ENCODE peak calls at places on chromosomes 7 and 10, in five cellular contexts. L, S, A, O and Z are unnamed samples.

GRCh38 chr10:32548208-32548607 is 102.3 kb downstream of the CCDC7 start:
- DNase-seq in S (no peak), L (no peak), O (no peak), A (no peak), Z (no peak)

GRCh38 chr10:46545861-46546590 is 10.4 kb downstream of the GPRIN2 start:
- DNase-seq in A (no peak), O (no peak), S (no peak), L (peak), Z (no peak)

GRCh38 chr10:22667093-22667480 is 47.3 kb downstream of the PIP4K2A start:
- DNase-seq in L (no peak), S (no peak), O (no peak), A (no peak), Z (no peak)

GRCh38 chr10:59997807-59998525 is 91.6 kb upstream of the CCDC6 start:
- DNase-seq in A (no peak), S (peak), L (no peak), O (no peak), Z (no peak)

GRCh38 chr10:79159785-79160184 is 91.0 kb downstream of the ZMIZ1 start:
- DNase-seq in O (no peak), L (no peak), S (peak), A (peak), Z (no peak)

GRCh38 chr10:131398166-131398565 is 86.6 kb upstream of the TCERG1L start:
- DNase-seq in S (no peak), O (no peak), A (no peak), L (no peak), Z (no peak)

GRCh38 chr10:15347205-15347604 is 23.9 kb downstream of the FAM171A1 start:
- DNase-seq in S (no peak), L (no peak), A (peak), O (no peak), Z (no peak)

GRCh38 chr7:54933610-54934009 is 85.2 kb upstream of the EGFR start:
- DNase-seq in O (no peak), L (no peak), S (no peak), A (no peak), Z (no peak)

GRCh38 chr7:121480566-121481335 is 84.6 kb upstream of the FAM3C start:
- DNase-seq in A (no peak), L (no peak), S (no peak), O (no peak), Z (peak)

GRCh38 chr10:80170641-80171040 is 34.7 kb downstream of the ANXA11 start:
- DNase-seq in A (no peak), S (no peak), L (no peak), O (no peak), Z (no peak)

GRCh38 chr7:141355057-141355456 is 196.2 kb upstream of the AGK start:
- DNase-seq in A (peak), O (no peak), L (no peak), S (peak), Z (peak)

GRCh38 chr10:61244261-61244775 is 208.9 kb downstream of the TMEM26 start:
- DNase-seq in L (no peak), S (no peak), A (peak), O (no peak), Z (no peak)

GRCh38 chr7:19110026-19110777 is 7.2 kb downstream of the TWIST1 start:
- DNase-seq in O (no peak), L (no peak), A (no peak), S (no peak), Z (no peak)

GRCh38 chr7:149126662-149127321 is 668 bp upstream of the ZNF425 start:
- DNase-seq in O (peak), S (no peak), L (peak), A (peak), Z (peak)

GRCh38 chr7:41508755-41509154 is 194.1 kb downstream of the INHBA start:
- DNase-seq in L (no peak), O (no peak), S (no peak), A (no peak), Z (no peak)

GRCh38 chr7:97858221-97858620 is 14.0 kb downstream of the ASNS start:
- DNase-seq in S (no peak), L (no peak), A (no peak), O (no peak), Z (no peak)

GRCh38 chr10:95469676-95470075 is 91.5 kb downstream of the SORBS1 start:
- DNase-seq in O (no peak), L (no peak), A (no peak), S (no peak), Z (no peak)

GRCh38 chr10:74824184-74825032 is 2.0 kb upstream of the KAT6B start:
- DNase-seq in L (peak), S (no peak), O (no peak), A (no peak), Z (peak)